ENCODE peak calls at places on chromosomes 16 and 17, in seven cellular contexts. C is neuronal stem cell, K is mesendoderm, D is IMR-90, Q is mesenchymal stem cell, I is trophoblast cell, T is H9. Z is an unnamed sample.

GRCh38 chr17:32516450-32516849 is 29.7 kb downstream of the CDK5R1 start:
- DNase-seq in I (no peak), Q (no peak), K (peak), D (no peak), C (no peak), T (no peak), Z (no peak)

GRCh38 chr16:1078579-1079021 is 6.1 kb downstream of the SSTR5 start:
- DNase-seq in K (no peak), I (no peak), T (no peak), D (peak), Q (no peak), C (no peak), Z (no peak)

GRCh38 chr17:65753348-65753747 is 191.9 kb upstream of the AXIN2 start:
- DNase-seq in D (no peak), Q (no peak), I (no peak), K (no peak), C (no peak), T (no peak), Z (no peak)

GRCh38 chr17:20095366-20096080 is 86.4 kb downstream of the SPECC1 start:
- DNase-seq in C (peak), T (peak), I (peak), D (peak), Q (peak), K (peak), Z (no peak)

GRCh38 chr16:17101646-17102045 is 369.1 kb downstream of the XYLT1 start:
- DNase-seq in T (peak), D (peak), I (peak), K (peak), Q (no peak), C (no peak), Z (no peak)

GRCh38 chr16:70706948-70707465 is 21.2 kb upstream of the MTSS2 start:
- DNase-seq in Q (peak), K (no peak), I (peak), D (peak), T (no peak), C (no peak), Z (no peak)

GRCh38 chr17:58279736-58280479 is 827 bp downstream of the MPO start:
- DNase-seq in C (no peak), I (no peak), K (no peak), T (no peak), D (no peak), Q (no peak), Z (no peak)

GRCh38 chr17:32960815-32961214 is 30.8 kb upstream of the SPACA3 start:
- DNase-seq in T (no peak), Q (no peak), K (peak), I (no peak), C (no peak), D (no peak), Z (no peak)

GRCh38 chr17:74042744-74043486 is 160.6 kb upstream of the RPL38 start:
- DNase-seq in K (peak), C (no peak), T (no peak), D (peak), I (peak), Q (peak), Z (no peak)

GRCh38 chr16:87047221-87048037 is 269.8 kb downstream of the C16orf95 start:
- DNase-seq in K (peak), T (no peak), D (peak), Q (no peak), C (no peak), I (no peak), Z (no peak)

GRCh38 chr17:65173284-65173793 is 36.2 kb downstream of the RGS9 start:
- DNase-seq in I (no peak), C (no peak), K (peak), Q (peak), D (peak), T (peak), Z (peak)

GRCh38 chr17:75159196-75160031 is 5.1 kb upstream of the JPT1 start:
- DNase-seq in Q (peak), K (peak), D (peak), T (no peak), C (no peak), I (peak), Z (no peak)

GRCh38 chr16:51442140-51442539 is 291.1 kb upstream of the SALL1 start:
- DNase-seq in T (no peak), Q (no peak), K (no peak), C (no peak), D (no peak), I (no peak), Z (no peak)

GRCh38 chr17:57388326-57388725 is 132.0 kb downstream of the MSI2 start:
- DNase-seq in K (no peak), C (no peak), D (no peak), T (no peak), I (peak), Q (no peak), Z (no peak)

GRCh38 chr17:29376667-29377268 is 13.4 kb upstream of the TAOK1 start:
- DNase-seq in D (peak), C (peak), Q (peak), T (peak), K (peak), I (peak), Z (no peak)

GRCh38 chr16:69330286-69331109 is at the start of gene PDF:
- DNase-seq in T (peak), Q (peak), K (peak), I (peak), C (peak), D (peak), Z (peak)

GRCh38 chr17:3575506-3575905 is 17.9 kb upstream of the TRPV3 start:
- DNase-seq in I (no peak), K (no peak), Q (no peak), C (no peak), T (no peak), D (peak), Z (no peak)

GRCh38 chr17:79790805-79791353 is 6.0 kb downstream of the CBX8 start:
- DNase-seq in D (no peak), T (no peak), C (no peak), I (no peak), K (no peak), Q (no peak), Z (no peak)

GRCh38 chr17:42548070-42548837 is 4.5 kb upstream of the HSD17B1 start:
- DNase-seq in T (peak), I (peak), D (no peak), Q (peak), C (peak), K (peak), Z (peak)

GRCh38 chr16:980595-980854 is 1.0 kb upstream of the SOX8 start:
- DNase-seq in K (no peak), I (no peak), C (no peak), Q (no peak), T (no peak), D (no peak), Z (no peak)

GRCh38 chr17:22507823-22508222 is 815.5 kb downstream of the KCNJ18 start:
- DNase-seq in I (no peak), C (no peak), D (no peak), T (no peak), K (no peak), Q (no peak), Z (no peak)

GRCh38 chr17:57588086-57588485 is 157.0 kb downstream of the CCDC182 start:
- DNase-seq in T (no peak), I (peak), C (peak), D (no peak), Q (peak), K (peak), Z (no peak)

GRCh38 chr17:65595071-65595655 is 33.7 kb upstream of the AXIN2 start:
- DNase-seq in I (peak), Q (no peak), C (no peak), D (no peak), K (no peak), T (no peak), Z (no peak)

GRCh38 chr17:67258836-67259468 is 14.0 kb upstream of the HELZ start:
- DNase-seq in T (peak), I (no peak), C (no peak), Q (no peak), K (no peak), D (no peak), Z (no peak)

GRCh38 chr16:31093132-31093703 is 1.4 kb downstream of the VKORC1 start:
- DNase-seq in T (peak), K (peak), I (peak), D (peak), Q (no peak), C (peak), Z (peak)

GRCh38 chr16:11439790-11440656 is 94.8 kb downstream of the RMI2 start:
- DNase-seq in T (no peak), K (peak), C (no peak), D (no peak), Q (no peak), I (no peak), Z (no peak)

GRCh38 chr17:76824103-76824502 is 44.1 kb upstream of the MGAT5B start:
- DNase-seq in I (no peak), Q (no peak), T (no peak), C (no peak), D (no peak), K (no peak), Z (no peak)

GRCh38 chr16:22071352-22071923 is 20.9 kb upstream of the VWA3A start:
- DNase-seq in C (no peak), I (no peak), Q (no peak), K (peak), D (no peak), T (no peak), Z (no peak)

GRCh38 chr17:20908373-20909273 is 134.2 kb downstream of the USP22 start:
- DNase-seq in D (peak), Q (peak), C (peak), I (peak), K (peak), T (peak), Z (peak)

GRCh38 chr17:33292981-33293867 is at the start of gene ASIC2:
- DNase-seq in K (peak), C (peak), D (peak), I (peak), T (peak), Q (peak), Z (peak)

GRCh38 chr16:4330277-4330882 is 14.5 kb downstream of the GLIS2 start:
- DNase-seq in Q (peak), T (peak), I (peak), K (peak), D (peak), C (no peak), Z (no peak)

GRCh38 chr17:54968954-54969400 is 412 bp downstream of the STXBP4 start:
- DNase-seq in D (peak), T (no peak), C (no peak), I (no peak), Q (peak), K (no peak), Z (no peak)

GRCh38 chr16:84040823-84041391 is 1.7 kb downstream of the SLC38A8 start:
- DNase-seq in I (no peak), D (peak), K (no peak), T (no peak), Q (no peak), C (no peak), Z (no peak)

GRCh38 chr17:19004601-19005441 is at the start of gene FAM83G:
- DNase-seq in I (peak), D (peak), T (peak), K (peak), Q (peak), C (no peak), Z (peak)

GRCh38 chr16:68074850-68075249 is 10.3 kb upstream of the NFATC3 start:
- DNase-seq in K (no peak), Q (no peak), C (no peak), I (no peak), T (no peak), D (no peak), Z (no peak)

GRCh38 chr16:733382-734207 is 6.7 kb downstream of the HAGHL start:
- DNase-seq in Q (no peak), D (no peak), C (no peak), K (peak), T (no peak), I (no peak), Z (peak)

GRCh38 chr16:48556913-48557351 is 53.0 kb downstream of the N4BP1 start:
- DNase-seq in K (peak), Q (peak), I (no peak), T (no peak), D (peak), C (no peak), Z (no peak)

GRCh38 chr16:57948027-57948426 is 22.9 kb downstream of the CNGB1 start:
- DNase-seq in Q (no peak), I (no peak), T (no peak), D (no peak), K (no peak), C (no peak), Z (no peak)

GRCh38 chr16:57949013-57949412 is 21.9 kb downstream of the CNGB1 start:
- DNase-seq in D (no peak), T (no peak), K (peak), I (no peak), C (no peak), Q (no peak), Z (no peak)

GRCh38 chr16:57950382-57950781 is 20.5 kb downstream of the CNGB1 start:
- DNase-seq in D (no peak), C (no peak), I (peak), Q (no peak), T (no peak), K (no peak), Z (no peak)

GRCh38 chr16:57951204-57951960 is 19.5 kb downstream of the CNGB1 start:
- DNase-seq in K (no peak), T (no peak), I (peak), C (no peak), D (no peak), Q (no peak), Z (no peak)

GRCh38 chr16:57949595-57950238 is 21.2 kb downstream of the CNGB1 start:
- DNase-seq in Q (no peak), I (peak), T (no peak), C (no peak), K (no peak), D (no peak), Z (no peak)
- H3K4ac ChIP-seq in Q (no peak), I (no peak), T (no peak), C (no peak), K (no peak), D (no peak), Z (no peak)

GRCh38 chr17:34364741-34365140 is 1.7 kb upstream of the CCL1 start:
- DNase-seq in C (no peak), I (no peak), T (peak), D (no peak), K (no peak), Q (no peak), Z (no peak)
- H3K4ac ChIP-seq in C (no peak), I (no peak), T (no peak), D (no peak), K (no peak), Q (no peak), Z (no peak)

GRCh38 chr16:89401641-89402445 is 88.5 kb downstream of the ANKRD11 start:
- DNase-seq in K (no peak), T (no peak), C (no peak), D (no peak), Q (no peak), I (no peak), Z (no peak)
- H3K4ac ChIP-seq in K (no peak), T (no peak), C (no peak), D (no peak), Q (no peak), I (peak), Z (no peak)

DNA sequence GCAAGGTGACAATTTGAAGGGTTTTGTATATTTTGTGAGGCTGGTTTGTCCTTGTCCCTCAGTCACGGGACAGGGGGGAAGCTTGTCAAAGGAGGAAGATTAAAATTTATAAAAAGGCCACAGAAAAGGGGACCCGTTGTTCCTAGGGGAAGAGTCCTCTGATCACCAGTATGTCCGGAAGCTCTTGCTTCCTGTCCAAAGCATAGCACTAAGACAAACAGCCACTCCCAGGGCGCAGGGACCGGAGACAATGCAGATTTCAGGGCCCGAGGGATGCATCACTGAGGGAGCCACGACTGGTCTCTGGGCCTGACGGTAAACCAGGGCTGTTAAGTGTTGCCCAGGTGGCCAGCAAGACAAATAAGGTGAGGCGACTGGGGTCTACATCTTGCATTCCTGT is 95.2 kb downstream of the MAF start:
- DNase-seq in Q (no peak), I (no peak), D (no peak), T (no peak), C (no peak), K (no peak), Z (no peak)
- H3K4ac ChIP-seq in Q (no peak), I (no peak), D (no peak), T (no peak), C (no peak), K (no peak), Z (no peak)

GRCh38 chr16:77823067-77823466 is 34.7 kb downstream of the VAT1L start:
- DNase-seq in C (no peak), T (no peak), K (no peak), D (no peak), Q (no peak), I (no peak), Z (no peak)

GRCh38 chr16:77820340-77820739 is 32.0 kb downstream of the VAT1L start:
- DNase-seq in T (no peak), I (no peak), C (peak), K (no peak), Q (no peak), D (no peak), Z (no peak)

GRCh38 chr16:77825196-77825595 is 36.8 kb downstream of the VAT1L start:
- DNase-seq in D (no peak), K (no peak), I (no peak), T (no peak), Q (no peak), C (no peak), Z (no peak)

GRCh38 chr16:77822656-77823055 is 34.3 kb downstream of the VAT1L start:
- DNase-seq in I (no peak), K (no peak), D (no peak), Q (no peak), C (no peak), T (no peak), Z (no peak)
- H3K4ac ChIP-seq in I (no peak), K (no peak), D (no peak), Q (no peak), C (no peak), T (no peak), Z (no peak)

GRCh38 chr17:81650951-81651350 is 5.4 kb downstream of the PDE6G start:
- DNase-seq in K (no peak), C (no peak), Q (no peak), I (no peak), D (peak), T (no peak), Z (no peak)

GRCh38 chr17:81655378-81656117 is 794 bp downstream of the PDE6G start:
- DNase-seq in T (no peak), Q (no peak), K (no peak), I (no peak), D (no peak), C (no peak), Z (no peak)

GRCh38 chr17:81651692-81652091 is 4.7 kb downstream of the PDE6G start:
- DNase-seq in I (no peak), Q (peak), C (no peak), D (peak), T (peak), K (no peak), Z (no peak)

GRCh38 chr17:81656118-81656743 is at the start of gene PDE6G:
- DNase-seq in I (no peak), T (no peak), K (no peak), D (no peak), C (no peak), Q (no peak), Z (no peak)

DNA sequence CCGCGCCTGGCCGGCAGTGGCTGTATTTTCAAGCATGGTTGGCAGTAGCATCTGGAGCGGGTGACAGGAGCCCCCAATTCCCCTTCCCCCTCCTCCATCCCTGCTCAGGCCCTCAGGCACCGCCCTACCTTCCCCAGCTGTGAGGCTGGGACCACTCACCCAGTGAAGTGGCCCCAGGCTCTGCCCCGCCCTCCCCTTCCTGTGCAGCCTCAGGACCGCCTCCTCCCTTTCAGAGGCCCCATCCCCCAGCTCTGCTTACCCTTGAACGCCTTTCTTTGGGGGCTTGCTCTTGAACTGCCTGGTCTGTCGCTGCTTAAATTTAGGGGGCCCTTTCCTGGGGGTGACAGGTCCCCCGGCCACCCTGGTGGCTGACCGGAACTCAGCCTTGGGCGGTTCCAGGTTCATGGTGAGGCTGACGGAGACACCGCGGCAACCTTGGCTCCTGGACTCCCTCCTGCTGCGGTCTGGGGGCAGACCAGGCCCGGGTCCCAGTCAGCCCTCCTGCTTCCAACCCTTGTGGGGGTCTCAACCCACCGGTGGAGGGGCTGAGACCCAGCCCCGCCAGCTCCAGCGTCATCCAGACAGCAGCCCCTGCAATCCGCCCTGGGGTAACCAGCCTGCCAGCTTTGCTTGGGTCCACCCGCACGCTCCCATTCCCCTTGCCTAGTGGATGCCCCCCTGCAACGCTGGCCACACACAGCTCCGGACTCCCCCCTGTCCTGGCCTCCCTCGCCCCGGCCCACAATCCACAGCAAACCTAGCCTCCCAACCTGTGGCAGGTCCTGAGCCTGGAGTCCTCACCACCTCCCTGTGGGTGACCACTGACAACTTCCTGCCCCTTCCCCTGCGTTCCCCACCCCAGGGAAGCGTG is 3.2 kb downstream of the PDE6G start:
- DNase-seq in K (peak), I (no peak), T (peak), D (no peak), C (no peak), Q (no peak), Z (no peak)
- H3K4ac ChIP-seq in K (peak), I (no peak), T (no peak), D (no peak), C (no peak), Q (no peak), Z (peak)

GRCh38 chr16:46711106-46711769 is 21.8 kb downstream of the ORC6 start:
- DNase-seq in K (no peak), D (no peak), T (no peak), I (peak), Q (no peak), C (no peak), Z (no peak)
- H3K4ac ChIP-seq in K (no peak), D (no peak), T (no peak), I (no peak), Q (no peak), C (no peak), Z (no peak)

GRCh38 chr16:80121522-80121909 is 419.3 kb upstream of the DYNLRB2 start:
- DNase-seq in Q (no peak), D (no peak), I (no peak), K (no peak), C (no peak), T (no peak), Z (no peak)

GRCh38 chr16:80125677-80126076 is 415.1 kb upstream of the DYNLRB2 start:
- DNase-seq in I (no peak), K (no peak), D (no peak), Q (no peak), C (no peak), T (no peak), Z (no peak)

GRCh38 chr16:80123189-80123588 is 417.6 kb upstream of the DYNLRB2 start:
- DNase-seq in I (no peak), T (no peak), K (peak), D (no peak), Q (no peak), C (no peak), Z (no peak)

GRCh38 chr16:80120899-80121521 is 419.8 kb upstream of the DYNLRB2 start:
- DNase-seq in D (no peak), Q (no peak), I (no peak), C (no peak), K (no peak), T (no peak), Z (no peak)

GRCh38 chr16:80122155-80122554 is 418.6 kb upstream of the DYNLRB2 start:
- DNase-seq in T (no peak), Q (peak), C (no peak), I (no peak), K (peak), D (no peak), Z (no peak)
- H3K4ac ChIP-seq in T (no peak), Q (no peak), C (no peak), I (no peak), K (no peak), D (no peak), Z (no peak)

GRCh38 chr16:19881028-19881427 is 3.6 kb downstream of the GPRC5B start:
- DNase-seq in D (no peak), I (no peak), K (no peak), C (no peak), Q (no peak), T (no peak), Z (no peak)
- H3K4ac ChIP-seq in D (no peak), I (no peak), K (no peak), C (no peak), Q (no peak), T (no peak), Z (peak)

Z was measured in H1.